ENCODE peak calls at places on chromosomes 13 and 19, in six cellular contexts. Z, F, V, W, S and M are unnamed samples.

GRCh38 chr13:114063545-114064515 is 68.6 kb downstream of the RASA3 start:
- DNase-seq in W (no peak), V (no peak), S (no peak), Z (no peak), F (peak; percentile 24), M (no peak)

GRCh38 chr13:47306991-47307390 is 410.1 kb upstream of the HTR2A start:
- DNase-seq in V (no peak), W (no peak), F (no peak), S (no peak), Z (no peak), M (no peak)

GRCh38 chr13:92547256-92547655 is 679.4 kb upstream of the GPC6 start:
- DNase-seq in V (no peak), S (no peak), W (no peak), F (no peak), Z (no peak), M (no peak)

GRCh38 chr19:10747271-10747670 is 29.4 kb downstream of the DNM2 start:
- DNase-seq in F (no peak), S (no peak), V (no peak), W (no peak), Z (no peak), M (no peak)

GRCh38 chr13:112892759-112893569 is 76.0 kb upstream of the MCF2L start:
- DNase-seq in S (no peak), Z (peak; percentile 73), F (no peak), V (peak; percentile 83), W (no peak), M (no peak)

GRCh38 chr13:20136781-20137703 is 23.8 kb downstream of the GJA3 start:
- DNase-seq in F (peak; percentile 54), S (no peak), V (peak; percentile 37), Z (peak; percentile 85), W (no peak), M (no peak)

GRCh38 chr19:47729468-47729798 is 15.9 kb upstream of the NOP53 start:
- DNase-seq in W (no peak), V (no peak), Z (peak; percentile 57), S (no peak), F (peak; percentile 79), M (peak; percentile 79)

GRCh38 chr19:4077800-4078683 is 11.3 kb upstream of the ZBTB7A start:
- DNase-seq in W (no peak), V (no peak), F (peak; percentile 48), S (no peak), Z (no peak), M (no peak)

GRCh38 chr19:11020982-11021759 is 60.3 kb downstream of the SMARCA4 start:
- DNase-seq in F (no peak), W (no peak), Z (no peak), S (no peak), V (no peak), M (no peak)

GRCh38 chr13:28478127-28478526 is 16.8 kb downstream of the FLT1 start:
- DNase-seq in W (no peak), Z (no peak), V (no peak), F (no peak), S (no peak), M (no peak)

GRCh38 chr13:78595819-78596700 is 7.3 kb downstream of the POU4F1 start:
- DNase-seq in Z (peak; percentile 85), F (no peak), W (no peak), V (peak; percentile 12), S (no peak), M (no peak)

GRCh38 chr13:29396446-29396845 is 199.0 kb downstream of the SLC7A1 start:
- DNase-seq in F (no peak), S (no peak), Z (no peak), V (no peak), W (no peak), M (no peak)

GRCh38 chr13:45833663-45834062 is 17.9 kb downstream of the SIAH3 start:
- DNase-seq in S (no peak), V (no peak), F (no peak), W (no peak), Z (peak; percentile 19), M (peak; percentile 13)

GRCh38 chr13:60756306-60756705 is 359.3 kb downstream of the TDRD3 start:
- DNase-seq in W (no peak), F (no peak), V (no peak), Z (no peak), S (no peak), M (no peak)

GRCh38 chr19:54792814-54793213 is 10.6 kb upstream of the KIR2DL4 start:
- DNase-seq in Z (no peak), W (peak; percentile 23), V (no peak), S (no peak), F (no peak), M (no peak)

GRCh38 chr13:113750554-113751399 is 8.2 kb upstream of the TMEM255B start:
- DNase-seq in Z (no peak), F (no peak), W (no peak), V (no peak), S (no peak), M (no peak)

GRCh38 chr19:44747739-44748425 is 626 bp upstream of the BCL3 start:
- DNase-seq in W (no peak), F (no peak), S (no peak), Z (peak; percentile 59), V (peak; percentile 50), M (no peak)

GRCh38 chr19:1624458-1624857 is 19.2 kb upstream of the UQCR11 start:
- DNase-seq in V (peak; percentile 14), F (peak; percentile 84), W (no peak), S (peak; percentile 59), Z (peak; percentile 87), M (peak; percentile 43)

GRCh38 chr13:107864543-107865460 is 350.5 kb downstream of the LIG4 start:
- DNase-seq in V (peak; percentile 18), Z (no peak), S (peak; percentile 65), W (no peak), F (peak; percentile 84), M (no peak)

GRCh38 chr13:101242720-101243119 is 173.6 kb downstream of the NALCN start:
- DNase-seq in S (no peak), F (no peak), V (no peak), W (no peak), Z (no peak), M (no peak)

GRCh38 chr13:110466261-110466660 is 95.3 kb downstream of the RAB20 start:
- DNase-seq in Z (no peak), S (no peak), F (no peak), V (no peak), W (no peak), M (no peak)

DNA sequence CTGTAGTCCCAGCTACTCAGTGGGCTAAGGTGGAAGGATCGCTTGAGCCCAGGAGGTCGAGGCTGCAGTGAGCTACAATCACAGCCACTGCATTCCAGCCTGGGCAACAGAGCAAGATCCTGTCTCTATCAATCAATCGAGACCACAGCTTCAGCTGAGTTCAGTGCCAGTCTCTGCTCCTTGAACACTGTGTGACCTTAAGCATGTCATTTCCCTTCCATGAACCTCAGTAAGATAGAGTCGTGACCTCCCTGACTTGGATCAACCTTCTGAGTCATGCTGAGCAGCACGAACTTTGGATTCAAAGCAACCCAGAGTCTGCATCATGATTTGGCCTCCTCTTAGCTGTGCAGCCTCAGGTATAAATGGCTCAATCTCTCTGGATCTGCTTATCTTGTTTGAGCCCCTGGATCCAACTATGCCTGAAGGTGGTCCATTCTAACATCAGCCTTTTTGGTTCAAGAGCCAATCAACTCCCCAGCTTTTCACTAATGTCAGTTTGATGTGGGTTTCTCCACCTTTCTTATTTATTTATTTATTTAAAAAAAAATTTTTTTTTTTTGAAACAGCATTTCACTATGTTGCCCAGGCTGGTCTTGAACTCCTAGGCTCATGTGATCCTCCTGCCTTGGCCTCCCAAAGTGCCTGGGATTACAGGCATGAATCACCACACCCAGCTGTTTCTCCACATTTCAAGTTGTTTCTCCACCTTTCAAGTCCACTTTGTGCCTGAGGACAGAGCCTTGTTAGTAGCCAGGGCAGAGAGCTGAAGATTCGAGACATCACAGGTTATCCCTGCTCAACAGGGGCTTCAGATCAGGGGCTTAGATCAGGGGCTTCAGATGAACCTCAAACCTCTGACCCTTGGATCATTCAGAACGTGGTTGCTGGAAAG is 26.4 kb downstream of the PTPRS start:
- DNase-seq in S (no peak), V (peak; percentile 70), F (no peak), Z (no peak), W (no peak), M (no peak)
- TF ChIP-seq ZNF274 in S (no peak), V (no peak), F (no peak), Z (no peak), W (no peak), M (no peak)

GRCh38 chr13:51015973-51016372 is 95.1 kb downstream of the C13orf42 start:
- DNase-seq in Z (no peak), W (no peak), F (no peak), V (no peak), S (no peak), M (no peak)
- TF ChIP-seq ZNF274 in Z (no peak), W (no peak), F (no peak), V (no peak), S (no peak), M (no peak)

DNA sequence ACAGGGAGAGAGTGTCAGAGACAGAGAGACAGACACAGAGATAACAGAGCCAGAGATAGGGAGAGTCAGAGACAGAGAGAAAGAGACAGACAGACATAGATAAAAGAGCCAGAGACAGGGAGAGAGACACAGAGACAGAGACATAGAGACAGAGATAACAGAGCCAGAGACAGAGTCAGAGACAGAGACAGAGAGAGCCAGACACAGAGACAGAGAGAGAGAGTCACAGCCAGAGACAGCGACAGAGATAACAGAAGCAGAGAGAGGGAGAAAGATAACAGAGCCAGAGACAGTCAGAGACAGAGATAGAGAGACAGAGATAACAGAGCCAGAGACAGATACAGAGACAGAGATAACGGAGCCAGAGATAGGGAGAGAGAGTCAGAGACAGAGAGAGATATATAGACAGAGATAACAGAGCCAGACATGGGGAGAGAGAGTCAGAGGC is 865 bp upstream of the TNFSF9 start:
- DNase-seq in V (no peak), F (no peak), Z (no peak), S (no peak), W (no peak), M (no peak)
- TF ChIP-seq ZNF274 in V (no peak), F (no peak), Z (no peak), S (no peak), W (no peak), M (no peak)

GRCh38 chr19:12527034-12527836 is 24.0 kb downstream of the ZNF564 start:
- DNase-seq in V (no peak), Z (no peak), W (no peak), F (no peak), S (no peak), M (no peak)
- TF ChIP-seq ZNF274 in V (peak; percentile 87), Z (peak; percentile 96), W (peak; percentile 86), F (peak; percentile 99), S (peak; percentile 93), M (peak; percentile 96)

GRCh38 chr19:51096473-51097165 is 11.6 kb downstream of the CTU1 start:
- DNase-seq in V (no peak), S (no peak), F (no peak), Z (no peak), W (no peak), M (peak; percentile 21)
- TF ChIP-seq ZNF274 in V (no peak), S (no peak), F (no peak), Z (no peak), W (no peak), M (no peak)

GRCh38 chr19:41096353-41096752 is 8.1 kb downstream of the CYP2A13 start:
- DNase-seq in W (no peak), Z (no peak), F (no peak), S (no peak), V (no peak), M (no peak)
- TF ChIP-seq ZNF274 in W (no peak), Z (no peak), F (no peak), S (no peak), V (no peak), M (no peak)

GRCh38 chr13:105763851-105764250 is 771.6 kb downstream of the EFNB2 start:
- DNase-seq in W (no peak), S (no peak), F (no peak), Z (no peak), V (no peak), M (no peak)
- TF ChIP-seq ZNF274 in W (no peak), S (no peak), F (no peak), Z (no peak), V (no peak), M (no peak)

GRCh38 chr13:83879431-83880171 is 2.7 kb downstream of the SLITRK1 start:
- DNase-seq in S (no peak), W (no peak), Z (peak; percentile 45), V (no peak), F (no peak), M (no peak)
- TF ChIP-seq ZNF274 in S (no peak), W (no peak), Z (no peak), V (no peak), F (no peak), M (no peak)